ENCODE peak calls at places on chromosomes 6 and 20, in six cellular contexts. L, T, C, Q, U and K are unnamed samples.

GRCh38 chr20:12110711-12111110 is 193.0 kb downstream of the BTBD3 start:
- DNase-seq in L (no peak), T (no peak), U (no peak), Q (no peak), C (no peak), K (no peak)

GRCh38 chr6:74137910-74138309 is 441.9 kb downstream of the CD109 start:
- DNase-seq in C (no peak), T (peak; percentile 98), L (no peak), Q (peak; percentile 6), U (no peak), K (no peak)

GRCh38 chr20:1402149-1402548 is 9.3 kb upstream of the FKBP1A start:
- DNase-seq in C (no peak), Q (no peak), U (no peak), L (no peak), T (no peak), K (no peak)

GRCh38 chr6:160808263-160808662 is 106.2 kb downstream of the PLG start:
- DNase-seq in C (no peak), Q (no peak), L (no peak), U (no peak), T (no peak), K (no peak)

GRCh38 chr20:50746138-50746940 is 15.0 kb downstream of the PARD6B start:
- DNase-seq in L (no peak), Q (peak; percentile 99), U (no peak), T (no peak), C (no peak), K (no peak)

GRCh38 chr6:165013701-165014100 is 295.7 kb downstream of the C6orf118 start:
- DNase-seq in T (no peak), C (no peak), U (no peak), L (no peak), Q (no peak), K (no peak)

GRCh38 chr20:4025679-4026078 is 10.3 kb upstream of the RNF24 start:
- DNase-seq in L (no peak), Q (no peak), U (no peak), C (no peak), T (no peak), K (peak; percentile 50)

GRCh38 chr6:7414811-7415210 is 25.2 kb downstream of the RIOK1 start:
- DNase-seq in Q (no peak), C (no peak), T (no peak), L (no peak), U (no peak), K (no peak)

GRCh38 chr6:163416640-163417253 is 2.2 kb downstream of the QKI start:
- DNase-seq in C (no peak), L (peak; percentile 26), T (peak; percentile 91), U (no peak), Q (peak; percentile 88), K (peak; percentile 70)

GRCh38 chr6:8006208-8006607 is 58.0 kb downstream of the BLOC1S5 start:
- DNase-seq in T (peak; percentile 80), Q (peak; percentile 48), U (peak; percentile 25), L (peak; percentile 53), C (no peak), K (peak; percentile 61)

GRCh38 chr6:68473433-68474210 is 161.5 kb upstream of the ADGRB3 start:
- DNase-seq in T (no peak), Q (no peak), U (no peak), L (no peak), C (no peak), K (no peak)

GRCh38 chr6:109434456-109434855 is 6.0 kb downstream of the PPIL6 start:
- DNase-seq in U (no peak), C (no peak), T (no peak), L (no peak), Q (no peak), K (no peak)

GRCh38 chr6:45965007-45965406 is 50.7 kb downstream of the CLIC5 start:
- DNase-seq in U (no peak), T (no peak), L (no peak), C (no peak), Q (no peak), K (no peak)

GRCh38 chr6:30135757-30136156 is at the start of gene TRIM40:
- DNase-seq in Q (peak; percentile 55), U (no peak), L (no peak), C (no peak), T (no peak), K (no peak)

GRCh38 chr20:48807586-48808381 is 20.0 kb downstream of the PREX1 start:
- DNase-seq in T (no peak), Q (no peak), L (no peak), C (no peak), U (no peak), K (no peak)

GRCh38 chr20:56359212-56360132 is 698 bp downstream of the FAM210B start:
- DNase-seq in C (no peak), Q (peak; percentile 79), L (peak; percentile 30), U (peak; percentile 19), T (peak; percentile 76), K (peak; percentile 36)

GRCh38 chr6:148044921-148045320 is 297.7 kb upstream of the SASH1 start:
- DNase-seq in U (no peak), L (no peak), Q (no peak), T (peak; percentile 12), C (no peak), K (no peak)

GRCh38 chr6:71665931-71666330 is 220.4 kb upstream of the RIMS1 start:
- DNase-seq in T (no peak), U (no peak), L (no peak), C (no peak), Q (no peak), K (no peak)

GRCh38 chr6:170147056-170147787 is 143.7 kb downstream of the DLL1 start:
- DNase-seq in T (no peak), Q (peak; percentile 20), L (no peak), C (no peak), U (no peak), K (no peak)
- TF ChIP-seq MYC in T (no peak), Q (no peak), L (no peak), C (no peak), U (no peak), K (no peak)

GRCh38 chr20:21508230-21509078 is 5.4 kb downstream of the NKX2-2 start:
- DNase-seq in U (no peak), Q (no peak), L (no peak), T (no peak), C (no peak), K (no peak)

GRCh38 chr20:21507275-21508229 is 6.3 kb downstream of the NKX2-2 start:
- DNase-seq in C (no peak), T (no peak), U (no peak), Q (no peak), L (no peak), K (no peak)

GRCh38 chr20:21504323-21504722 is 9.5 kb downstream of the NKX2-2 start:
- DNase-seq in L (no peak), T (no peak), U (no peak), C (no peak), Q (no peak), K (no peak)

GRCh38 chr20:21505161-21505809 is 8.6 kb downstream of the NKX2-2 start:
- DNase-seq in T (peak; percentile 45), C (no peak), U (peak; percentile 64), Q (peak; percentile 55), L (peak; percentile 83), K (peak; percentile 69)

DNA sequence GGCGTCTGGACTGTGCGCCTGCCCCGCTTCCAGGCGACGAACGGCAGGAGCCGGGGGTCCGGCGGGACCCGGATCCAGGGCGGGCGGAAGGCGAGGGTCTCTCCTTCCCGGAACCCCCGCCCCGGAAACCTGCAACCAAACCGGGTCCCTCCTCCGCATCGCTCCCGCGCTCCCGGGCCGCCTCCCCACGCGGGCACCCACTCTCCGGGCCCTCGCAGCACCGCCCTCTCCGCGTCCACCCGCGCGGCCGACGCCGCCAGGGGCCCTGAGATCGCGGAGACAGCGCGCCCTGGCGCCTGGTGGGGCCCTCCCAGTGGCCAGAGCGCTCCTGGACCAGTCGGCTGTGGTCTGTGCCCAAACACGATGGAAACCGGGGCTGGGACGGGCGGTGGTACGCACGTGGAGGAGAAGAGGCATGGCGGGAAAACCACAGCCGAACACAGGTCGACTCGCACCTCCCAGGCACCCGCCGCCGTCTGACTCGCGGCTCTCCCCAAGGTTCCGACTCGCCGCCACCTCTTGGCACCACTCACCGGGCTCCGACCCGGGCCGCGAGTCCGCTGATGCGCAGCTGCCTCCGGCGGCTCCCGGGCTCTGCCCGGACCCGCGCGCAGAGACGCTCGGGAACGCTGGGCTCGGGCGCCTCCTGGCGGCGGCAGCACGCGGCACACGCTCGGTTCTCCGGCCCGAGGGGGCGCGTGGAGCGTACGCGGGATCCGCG is 7.9 kb downstream of the NKX2-2 start:
- DNase-seq in C (no peak), U (peak; percentile 79), T (peak; percentile 37), Q (no peak), L (peak; percentile 80), K (peak; percentile 35)
- TF ChIP-seq MYC in C (no peak), U (no peak), T (no peak), Q (no peak), L (peak; percentile 39), K (no peak)

GRCh38 chr6:36713846-36714245 is 16.2 kb downstream of the RAB44 start:
- DNase-seq in C (no peak), Q (no peak), L (no peak), U (no peak), T (no peak), K (no peak)
- TF ChIP-seq MYC in C (no peak), Q (no peak), L (no peak), U (no peak), T (no peak), K (no peak)

GRCh38 chr6:166587631-166588413 is 1.3 kb upstream of the RAMACL start:
- DNase-seq in C (peak; percentile 58), Q (no peak), T (no peak), U (no peak), L (no peak), K (peak; percentile 82)
- TF ChIP-seq MYC in C (no peak), Q (no peak), T (no peak), U (no peak), L (no peak), K (peak; percentile 40)